ENCODE peak calls at places on chromosomes 16 and 17, in four cellular contexts. I, U, O and F are unnamed samples.

GRCh38 chr17:58755577-58756245 is at the start of gene PPM1E:
- DNase-seq in I (no peak), U (peak), O (no peak), F (no peak)

GRCh38 chr16:3190949-3191353 is 2.9 kb downstream of the OR1F1 start:
- DNase-seq in I (no peak), U (no peak), O (no peak), F (no peak)

GRCh38 chr16:35404273-35404672 is 1944.9 kb downstream of the TP53TG3F start:
- DNase-seq in I (no peak), U (no peak), O (no peak), F (no peak)

GRCh38 chr16:22948603-22949368 is 134.8 kb downstream of the HS3ST2 start:
- DNase-seq in I (peak), U (peak), O (peak), F (no peak)

GRCh38 chr17:1108810-1109605 is 70.8 kb downstream of the ABR start:
- DNase-seq in I (no peak), U (peak), O (no peak), F (no peak)

GRCh38 chr16:27314986-27315332 is 1.2 kb downstream of the IL4R start:
- DNase-seq in I (no peak), U (no peak), O (no peak), F (no peak)

GRCh38 chr16:27245276-27246231 is 23.0 kb downstream of the NSMCE1 start:
- DNase-seq in I (no peak), U (no peak), O (no peak), F (no peak)

GRCh38 chr17:51056813-51057510 is 63.7 kb downstream of the SPAG9 start:
- DNase-seq in I (peak), U (peak), O (no peak), F (no peak)

GRCh38 chr17:76171701-76172100 is 30.7 kb upstream of the FOXJ1 start:
- DNase-seq in I (no peak), U (no peak), O (no peak), F (no peak)

GRCh38 chr17:76271669-76272540 is 6.8 kb downstream of the UBALD2 start:
- DNase-seq in I (no peak), U (peak), O (no peak), F (no peak)

GRCh38 chr17:21177401-21177800 is 36.6 kb downstream of the TMEM11 start:
- DNase-seq in I (no peak), U (peak), O (no peak), F (no peak)

GRCh38 chr16:23280483-23280967 is 21.6 kb upstream of the SCNN1B start:
- DNase-seq in I (no peak), U (no peak), O (no peak), F (no peak)

GRCh38 chr17:68832140-68832871 is 122.9 kb downstream of the ABCA8 start:
- DNase-seq in I (no peak), U (no peak), O (no peak), F (no peak)

GRCh38 chr16:67518676-67519075 is 10.0 kb upstream of the RIPOR1 start:
- DNase-seq in I (no peak), U (no peak), O (no peak), F (no peak)

GRCh38 chr16:51034481-51035109 is 116.5 kb downstream of the SALL1 start:
- DNase-seq in I (no peak), U (no peak), O (no peak), F (no peak)

GRCh38 chr16:17135439-17135838 is 335.3 kb downstream of the XYLT1 start:
- DNase-seq in I (no peak), U (no peak), O (no peak), F (no peak)

GRCh38 chr16:89115216-89115949 is 21.7 kb downstream of the ACSF3 start:
- DNase-seq in I (no peak), U (no peak), O (peak), F (peak)

GRCh38 chr16:82639666-82640336 is 13.0 kb downstream of the CDH13 start:
- DNase-seq in I (peak), U (peak), O (no peak), F (no peak)